ENCODE peak calls at places on chromosomes 5 and 9, in eight cellular contexts. R, W, O, D, Z, X, T and A are unnamed samples. For H3K27me3, the result is how much of the 10 kb centered on the place peaks cover.

GRCh38 chr5:168204165-168204564 is 87.3 kb upstream of the WWC1 start:
- DNase-seq in R (no peak), W (no peak), O (no peak), D (no peak), Z (no peak), X (no peak), T (no peak), A (no peak)

GRCh38 chr9:93711002-93711401 is 134.6 kb downstream of the PHF2 start:
- DNase-seq in R (no peak), W (no peak), O (no peak), D (no peak), Z (no peak), X (no peak), T (no peak), A (no peak)

GRCh38 chr5:172101547-172102225 is 86.3 kb downstream of the STK10 start:
- DNase-seq in R (no peak), W (no peak), O (no peak), D (no peak), Z (no peak), X (no peak), T (no peak), A (no peak)

GRCh38 chr5:160118349-160119141 is 705 bp downstream of the PWWP2A start:
- DNase-seq in R (peak), W (peak), O (no peak), D (peak), Z (peak), X (peak), T (peak), A (no peak)

GRCh38 chr9:1460143-1460769 is 410.1 kb downstream of the DMRT2 start:
- DNase-seq in R (no peak), W (no peak), O (no peak), D (no peak), Z (no peak), X (no peak), T (no peak), A (no peak)

GRCh38 chr5:41835625-41836024 is 34.6 kb downstream of the OXCT1 start:
- DNase-seq in R (no peak), W (no peak), O (peak), D (peak), Z (no peak), X (peak), T (no peak), A (peak)

GRCh38 chr9:129944501-129945116 is 98.4 kb downstream of the FNBP1 start:
- DNase-seq in R (peak), W (no peak), O (no peak), D (peak), Z (no peak), X (no peak), T (peak), A (no peak)

GRCh38 chr5:174239718-174240117 is 194.2 kb downstream of the NSG2 start:
- DNase-seq in R (no peak), W (no peak), O (no peak), D (no peak), Z (no peak), X (no peak), T (no peak), A (no peak)

GRCh38 chr5:62969409-62970120 is 390.9 kb downstream of the LRRC70 start:
- DNase-seq in R (no peak), W (no peak), O (no peak), D (no peak), Z (no peak), X (no peak), T (no peak), A (no peak)

GRCh38 chr9:571066-571465 is 270.4 kb upstream of the DMRT1 start:
- DNase-seq in R (no peak), W (no peak), O (no peak), D (no peak), Z (no peak), X (no peak), T (no peak), A (no peak)

GRCh38 chr5:132386644-132387286 is 17.3 kb downstream of the SLC22A5 start:
- DNase-seq in R (peak), W (peak), O (peak), D (no peak), Z (peak), X (peak), T (peak), A (no peak)

GRCh38 chr9:74770508-74771261 is 117.0 kb downstream of the TRPM6 start:
- DNase-seq in R (peak), W (no peak), O (no peak), D (no peak), Z (peak), X (peak), T (no peak), A (no peak)

GRCh38 chr5:79692586-79692985 is 3.0 kb downstream of the CMYA5 start:
- DNase-seq in R (no peak), W (no peak), O (no peak), D (no peak), Z (no peak), X (no peak), T (no peak), A (peak)

GRCh38 chr5:134511796-134512660 is 13.4 kb upstream of the JADE2 start:
- DNase-seq in R (no peak), W (peak), O (peak), D (peak), Z (no peak), X (peak), T (no peak), A (no peak)

GRCh38 chr9:35974800-35975199 is 16.8 kb upstream of the OR2S2 start:
- DNase-seq in R (no peak), W (no peak), O (no peak), D (no peak), Z (no peak), X (no peak), T (no peak), A (no peak)

GRCh38 chr9:35980289-35981011 is 22.5 kb upstream of the OR2S2 start:
- DNase-seq in R (no peak), W (no peak), O (peak), D (no peak), Z (no peak), X (no peak), T (no peak), A (no peak)

GRCh38 chr9:35981704-35982103 is 23.8 kb upstream of the OR2S2 start:
- DNase-seq in R (no peak), W (no peak), O (no peak), D (no peak), Z (no peak), X (no peak), T (no peak), A (no peak)

GRCh38 chr9:35976726-35977125 is 18.8 kb upstream of the OR2S2 start:
- DNase-seq in R (no peak), W (no peak), O (no peak), D (no peak), Z (no peak), X (no peak), T (no peak), A (no peak)

DNA sequence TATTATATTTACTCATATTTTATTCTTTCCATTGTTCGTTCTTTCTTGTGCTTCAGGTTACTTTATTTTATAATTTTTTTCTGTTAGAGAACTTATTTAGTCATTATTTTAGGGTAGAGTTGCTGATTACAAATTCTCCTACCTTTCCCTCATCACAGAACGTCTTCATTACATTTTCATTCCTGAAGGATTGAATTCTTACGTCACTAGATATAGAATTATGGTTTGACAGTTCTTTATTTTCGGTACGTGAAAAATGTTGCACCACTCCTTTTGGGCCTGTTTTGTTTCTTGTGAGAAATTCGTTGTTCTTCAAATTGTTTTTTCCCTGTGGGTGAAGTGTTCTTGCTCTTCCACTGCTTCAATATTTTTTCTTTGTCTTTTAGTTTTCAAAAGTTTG is 20.8 kb upstream of the OR2S2 start:
- DNase-seq in R (no peak), W (no peak), O (no peak), D (no peak), Z (no peak), X (no peak), T (no peak), A (no peak)
- H3K27me3 ChIP-seq in R (under half), W (under half), O (half or more), D (under half), Z (under half), X (under half), T (half or more), A (under half)

GRCh38 chr9:37031902-37032301 is 2.2 kb downstream of the PAX5 start:
- DNase-seq in R (no peak), W (no peak), O (no peak), D (no peak), Z (no peak), X (no peak), T (no peak), A (no peak)
- H3K27me3 ChIP-seq in R (half or more), W (half or more), O (half or more), D (half or more), Z (half or more), X (half or more), T (under half), A (half or more)

DNA sequence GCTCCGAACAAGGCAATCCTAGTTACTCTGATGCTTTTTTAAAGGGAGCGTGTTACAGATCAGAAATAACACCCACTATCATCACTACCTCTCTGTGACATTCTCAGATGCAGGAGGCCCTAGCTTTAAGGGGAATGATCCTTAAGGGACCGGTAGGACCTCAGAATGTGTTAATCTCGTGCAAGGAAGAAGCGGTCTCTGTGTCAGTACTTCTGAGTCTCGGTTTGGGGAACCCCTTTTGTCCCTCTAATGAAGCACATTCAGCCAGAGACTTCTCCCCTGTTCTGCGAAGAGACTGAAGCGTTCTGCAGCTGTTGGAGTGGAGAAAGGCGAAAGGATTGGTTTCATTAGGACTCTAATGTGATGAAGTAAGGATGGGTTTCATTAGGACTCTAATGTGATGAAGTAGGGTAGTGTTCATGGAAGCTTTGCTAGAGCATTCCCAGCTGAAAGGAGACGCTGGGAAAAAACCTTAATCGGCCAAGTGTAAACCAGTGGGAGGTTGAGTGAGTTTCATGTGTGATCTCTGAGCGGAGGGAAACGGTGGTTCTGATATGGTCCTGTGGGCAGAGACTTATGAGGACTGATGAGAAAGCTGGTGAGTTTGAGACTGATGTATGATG is 1.6 kb downstream of the PIP5K1B start:
- DNase-seq in R (no peak), W (no peak), O (no peak), D (no peak), Z (no peak), X (no peak), T (no peak), A (no peak)
- H3K27me3 ChIP-seq in R (half or more), W (under half), O (half or more), D (under half), Z (under half), X (under half), T (under half), A (under half)

DNA sequence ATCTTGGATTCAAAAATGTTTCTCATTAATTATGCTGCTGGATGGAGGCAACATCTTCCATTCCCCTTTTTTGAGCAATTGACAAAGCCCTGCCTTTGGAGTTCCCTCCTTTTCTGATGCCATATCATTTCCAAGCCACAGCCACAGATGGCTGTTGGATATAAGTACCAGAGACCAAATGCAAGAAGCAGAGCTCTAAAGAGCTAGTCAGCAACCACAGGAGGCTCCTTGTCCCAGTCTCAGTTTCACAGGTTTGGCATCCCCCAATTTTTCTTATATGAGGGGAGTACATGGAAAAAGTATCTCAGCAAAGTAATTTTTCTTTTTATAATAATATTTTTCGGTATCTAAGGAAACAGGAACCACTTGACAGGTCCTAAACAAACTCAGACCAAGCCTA is 20.0 kb downstream of the GZMK start:
- DNase-seq in R (no peak), W (no peak), O (no peak), D (no peak), Z (no peak), X (no peak), T (no peak), A (no peak)
- H3K27me3 ChIP-seq in R (under half), W (under half), O (under half), D (under half), Z (under half), X (under half), T (under half), A (under half)

DNA sequence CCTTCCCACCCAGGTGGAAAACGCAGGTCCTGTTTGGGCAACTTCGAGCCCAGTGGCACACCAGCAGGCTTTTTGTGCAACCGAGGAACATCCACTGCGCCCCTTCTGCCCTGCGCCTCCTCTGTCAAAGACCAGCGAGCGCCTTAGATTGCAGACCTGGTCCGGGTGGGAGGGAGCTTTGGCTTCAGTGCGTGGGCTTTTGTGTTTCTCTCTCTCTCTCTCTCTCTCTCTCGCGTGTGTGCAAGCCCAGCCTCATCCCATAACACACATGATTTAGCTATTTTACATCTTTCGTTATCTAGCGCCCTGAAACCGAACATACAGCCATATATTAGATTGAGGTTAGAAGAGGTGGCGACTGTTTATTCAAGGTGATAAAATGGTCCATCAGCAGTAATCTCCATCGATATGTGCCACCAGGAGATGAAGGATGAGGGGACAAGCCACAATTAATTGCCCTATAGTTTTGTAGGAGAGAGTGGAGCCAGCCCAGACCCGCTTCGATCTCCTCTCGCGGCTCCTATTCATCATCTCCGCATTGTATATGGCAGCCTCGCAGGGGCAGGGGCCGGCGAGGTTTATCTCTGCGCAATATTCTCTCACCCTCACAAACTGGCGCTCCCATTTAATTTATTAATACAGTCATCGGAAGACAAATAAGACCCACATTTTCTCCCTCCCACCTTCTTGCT is 5.3 kb downstream of the PRDM6 start:
- DNase-seq in R (no peak), W (no peak), O (no peak), D (no peak), Z (no peak), X (no peak), T (no peak), A (no peak)
- H3K27me3 ChIP-seq in R (half or more), W (half or more), O (half or more), D (under half), Z (half or more), X (under half), T (under half), A (half or more)

DNA sequence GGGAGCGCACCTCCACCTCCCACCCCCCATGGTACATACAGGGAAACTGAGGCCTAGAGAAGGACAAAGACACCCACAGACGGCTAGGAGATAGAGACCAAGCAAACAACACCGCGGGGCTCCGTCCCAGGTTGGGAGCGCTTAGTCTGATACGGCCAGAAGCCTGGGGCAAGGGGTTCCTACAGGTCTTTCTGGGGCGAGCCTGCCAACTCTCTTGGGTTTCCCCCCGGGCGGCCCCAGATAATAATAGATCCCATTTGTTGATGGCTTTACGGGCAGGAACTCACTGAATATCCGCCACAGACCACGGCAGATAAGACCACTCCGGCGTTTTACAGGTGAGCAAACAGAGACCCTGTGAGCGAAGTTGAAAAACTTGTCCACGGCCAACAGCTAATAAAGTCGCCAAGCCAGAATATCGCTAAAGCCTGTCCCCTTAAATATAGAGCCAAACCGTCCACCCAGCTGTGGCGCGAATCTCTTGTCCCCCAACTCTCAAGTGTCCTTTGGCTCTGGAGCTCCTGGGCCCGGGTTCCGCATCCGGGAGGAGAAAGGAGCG is 5.1 kb upstream of the EBF1 start:
- DNase-seq in R (no peak), W (no peak), O (no peak), D (no peak), Z (peak), X (no peak), T (no peak), A (no peak)
- H3K27me3 ChIP-seq in R (under half), W (half or more), O (half or more), D (under half), Z (half or more), X (under half), T (under half), A (half or more)